ENCODE peak calls at places on chromosomes 12 and 14, in eight cellular contexts. One of them, this sample, is unnamed.

GRCh38 chr14:39268393-39268792 is 34.7 kb downstream of the MIA2 start:
- DNase-seq in C1 segment of cervical spinal cord: no peak
- DNase-seq in GM06990: no peak
- DNase-seq in ovary: no peak
- DNase-seq in cardiac muscle cell: peak
- DNase-seq in NCI-H774: no peak
- DNase-seq in SK-N-SH: no peak
- DNase-seq in endothelial cell: no peak
- DNase-seq in this sample: no peak

GRCh38 chr12:45051490-45052105 is 699 bp upstream of the DBX2 start:
- DNase-seq in endothelial cell: no peak
- DNase-seq in cardiac muscle cell: peak
- DNase-seq in C1 segment of cervical spinal cord: no peak
- DNase-seq in SK-N-SH: peak
- DNase-seq in ovary: no peak
- DNase-seq in NCI-H774: no peak
- DNase-seq in GM06990: no peak
- DNase-seq in this sample: no peak

GRCh38 chr14:32650030-32650429 is 288.6 kb upstream of the NPAS3 start:
- DNase-seq in C1 segment of cervical spinal cord: no peak
- DNase-seq in ovary: no peak
- DNase-seq in GM06990: no peak
- DNase-seq in cardiac muscle cell: no peak
- DNase-seq in SK-N-SH: no peak
- DNase-seq in endothelial cell: no peak
- DNase-seq in NCI-H774: no peak
- DNase-seq in this sample: no peak

GRCh38 chr12:19688489-19688888 is 249.2 kb downstream of the AEBP2 start:
- DNase-seq in C1 segment of cervical spinal cord: no peak
- DNase-seq in endothelial cell: no peak
- DNase-seq in SK-N-SH: no peak
- DNase-seq in cardiac muscle cell: peak
- DNase-seq in GM06990: no peak
- DNase-seq in NCI-H774: no peak
- DNase-seq in ovary: no peak
- DNase-seq in this sample: no peak

GRCh38 chr14:65211341-65211987 is 109.1 kb upstream of the MAX start:
- DNase-seq in GM06990: no peak
- DNase-seq in ovary: no peak
- DNase-seq in SK-N-SH: no peak
- DNase-seq in NCI-H774: no peak
- DNase-seq in cardiac muscle cell: peak
- DNase-seq in C1 segment of cervical spinal cord: no peak
- DNase-seq in endothelial cell: no peak
- DNase-seq in this sample: no peak

GRCh38 chr12:28539691-28540323 is 349.6 kb downstream of the CCDC91 start:
- DNase-seq in SK-N-SH: no peak
- DNase-seq in cardiac muscle cell: no peak
- DNase-seq in endothelial cell: no peak
- DNase-seq in ovary: no peak
- DNase-seq in NCI-H774: no peak
- DNase-seq in GM06990: no peak
- DNase-seq in C1 segment of cervical spinal cord: no peak
- DNase-seq in this sample: no peak

GRCh38 chr12:80269953-80270552 is 170.7 kb downstream of the OTOGL start:
- DNase-seq in NCI-H774: peak
- DNase-seq in C1 segment of cervical spinal cord: no peak
- DNase-seq in ovary: no peak
- DNase-seq in SK-N-SH: peak
- DNase-seq in endothelial cell: peak
- DNase-seq in cardiac muscle cell: peak
- DNase-seq in GM06990: no peak
- DNase-seq in this sample: no peak

GRCh38 chr12:57749061-57749460 is 3.0 kb downstream of the CDK4 start:
- DNase-seq in ovary: no peak
- DNase-seq in C1 segment of cervical spinal cord: no peak
- DNase-seq in NCI-H774: no peak
- DNase-seq in SK-N-SH: no peak
- DNase-seq in cardiac muscle cell: no peak
- DNase-seq in GM06990: no peak
- DNase-seq in endothelial cell: no peak
- DNase-seq in this sample: no peak

GRCh38 chr14:55383541-55384140 is 28.0 kb downstream of the ATG14 start:
- DNase-seq in endothelial cell: no peak
- DNase-seq in SK-N-SH: no peak
- DNase-seq in GM06990: no peak
- DNase-seq in cardiac muscle cell: peak
- DNase-seq in ovary: no peak
- DNase-seq in C1 segment of cervical spinal cord: no peak
- DNase-seq in NCI-H774: no peak
- DNase-seq in this sample: no peak

GRCh38 chr14:88421286-88421685 is 35.8 kb downstream of the SPATA7 start:
- DNase-seq in endothelial cell: no peak
- DNase-seq in C1 segment of cervical spinal cord: no peak
- DNase-seq in GM06990: no peak
- DNase-seq in cardiac muscle cell: peak
- DNase-seq in NCI-H774: no peak
- DNase-seq in ovary: no peak
- DNase-seq in SK-N-SH: no peak
- DNase-seq in this sample: no peak

GRCh38 chr12:5966486-5967095 is 21.5 kb upstream of the ANO2 start:
- DNase-seq in SK-N-SH: no peak
- DNase-seq in C1 segment of cervical spinal cord: no peak
- DNase-seq in endothelial cell: no peak
- DNase-seq in GM06990: no peak
- DNase-seq in ovary: no peak
- DNase-seq in NCI-H774: no peak
- DNase-seq in cardiac muscle cell: no peak
- DNase-seq in this sample: no peak

GRCh38 chr14:64303471-64303917 is 9.3 kb upstream of the ESR2 start:
- DNase-seq in endothelial cell: no peak
- DNase-seq in C1 segment of cervical spinal cord: no peak
- DNase-seq in NCI-H774: peak
- DNase-seq in SK-N-SH: peak
- DNase-seq in GM06990: peak
- DNase-seq in ovary: no peak
- DNase-seq in cardiac muscle cell: peak
- DNase-seq in this sample: no peak

GRCh38 chr12:34217660-34218059 is 195.4 kb downstream of the ALG10 start:
- DNase-seq in SK-N-SH: no peak
- DNase-seq in endothelial cell: no peak
- DNase-seq in NCI-H774: no peak
- DNase-seq in C1 segment of cervical spinal cord: no peak
- DNase-seq in GM06990: no peak
- DNase-seq in ovary: no peak
- DNase-seq in cardiac muscle cell: no peak
- DNase-seq in this sample: no peak

GRCh38 chr14:71703477-71703876 is 228.8 kb upstream of the RGS6 start:
- DNase-seq in SK-N-SH: no peak
- DNase-seq in cardiac muscle cell: peak
- DNase-seq in ovary: no peak
- DNase-seq in NCI-H774: no peak
- DNase-seq in GM06990: no peak
- DNase-seq in endothelial cell: no peak
- DNase-seq in C1 segment of cervical spinal cord: no peak
- DNase-seq in this sample: no peak

GRCh38 chr12:127761880-127762279 is 505.1 kb upstream of the TMEM132C start:
- DNase-seq in C1 segment of cervical spinal cord: no peak
- DNase-seq in NCI-H774: no peak
- DNase-seq in endothelial cell: no peak
- DNase-seq in GM06990: no peak
- DNase-seq in cardiac muscle cell: no peak
- DNase-seq in ovary: no peak
- DNase-seq in SK-N-SH: no peak
- DNase-seq in this sample: no peak

GRCh38 chr14:58626441-58626840 is 11.3 kb upstream of the DACT1 start:
- DNase-seq in endothelial cell: no peak
- DNase-seq in ovary: no peak
- DNase-seq in C1 segment of cervical spinal cord: no peak
- DNase-seq in cardiac muscle cell: peak
- DNase-seq in GM06990: no peak
- DNase-seq in SK-N-SH: no peak
- DNase-seq in NCI-H774: no peak
- DNase-seq in this sample: no peak

GRCh38 chr12:118842753-118843335 is 138.5 kb upstream of the SRRM4 start:
- DNase-seq in cardiac muscle cell: no peak
- DNase-seq in GM06990: no peak
- DNase-seq in NCI-H774: no peak
- DNase-seq in SK-N-SH: no peak
- DNase-seq in endothelial cell: no peak
- DNase-seq in C1 segment of cervical spinal cord: no peak
- DNase-seq in ovary: no peak
- DNase-seq in this sample: no peak

GRCh38 chr12:12180575-12180974 is 86.3 kb downstream of the LRP6 start:
- DNase-seq in C1 segment of cervical spinal cord: no peak
- DNase-seq in NCI-H774: no peak
- DNase-seq in ovary: no peak
- DNase-seq in GM06990: no peak
- DNase-seq in SK-N-SH: no peak
- DNase-seq in endothelial cell: no peak
- DNase-seq in cardiac muscle cell: no peak
- DNase-seq in this sample: no peak

GRCh38 chr12:57817261-57817989 is 1.1 kb downstream of the AVIL start:
- DNase-seq in ovary: no peak
- DNase-seq in SK-N-SH: no peak
- DNase-seq in C1 segment of cervical spinal cord: no peak
- DNase-seq in cardiac muscle cell: no peak
- DNase-seq in NCI-H774: no peak
- DNase-seq in GM06990: no peak
- DNase-seq in endothelial cell: no peak
- DNase-seq in this sample: no peak

GRCh38 chr14:31950760-31951637 is 126.1 kb upstream of the ARHGAP5 start:
- DNase-seq in NCI-H774: peak
- DNase-seq in cardiac muscle cell: peak
- DNase-seq in ovary: peak
- DNase-seq in GM06990: no peak
- DNase-seq in SK-N-SH: peak
- DNase-seq in endothelial cell: no peak
- DNase-seq in C1 segment of cervical spinal cord: no peak
- DNase-seq in this sample: no peak

GRCh38 chr14:67186369-67186768 is 2.9 kb upstream of the GARIN2 start:
- DNase-seq in cardiac muscle cell: no peak
- DNase-seq in GM06990: no peak
- DNase-seq in C1 segment of cervical spinal cord: no peak
- DNase-seq in ovary: no peak
- DNase-seq in NCI-H774: no peak
- DNase-seq in endothelial cell: no peak
- DNase-seq in SK-N-SH: no peak
- DNase-seq in this sample: no peak

GRCh38 chr12:124470806-124471205 is 96.6 kb downstream of the NCOR2 start:
- DNase-seq in ovary: no peak
- DNase-seq in C1 segment of cervical spinal cord: no peak
- DNase-seq in endothelial cell: no peak
- DNase-seq in NCI-H774: no peak
- DNase-seq in cardiac muscle cell: no peak
- DNase-seq in SK-N-SH: no peak
- DNase-seq in GM06990: no peak
- DNase-seq in this sample: no peak

GRCh38 chr12:114500775-114501473 is 95.0 kb upstream of the TBX5 start:
- DNase-seq in NCI-H774: no peak
- DNase-seq in ovary: no peak
- DNase-seq in GM06990: no peak
- DNase-seq in SK-N-SH: no peak
- DNase-seq in endothelial cell: no peak
- DNase-seq in C1 segment of cervical spinal cord: no peak
- DNase-seq in cardiac muscle cell: no peak
- DNase-seq in this sample: no peak

GRCh38 chr14:100051543-100051942 is 13.7 kb upstream of the EVL start:
- DNase-seq in ovary: no peak
- DNase-seq in NCI-H774: no peak
- DNase-seq in GM06990: no peak
- DNase-seq in endothelial cell: no peak
- DNase-seq in SK-N-SH: no peak
- DNase-seq in C1 segment of cervical spinal cord: no peak
- DNase-seq in cardiac muscle cell: no peak
- DNase-seq in this sample: no peak

This sample was measured in stimulated activated CD8-positive, alpha-beta memory T cell treated with anti-CD3 and anti-CD28 coated beads, Interleukin-7, amount 100 ng/mL, for 4 hours.